ENCODE peak calls at places on chromosomes 11 and 22, in ten cellular contexts. D is GF-D8; W is activated CD4-positive, alpha-beta T cell treated with anti-CD3 and anti-CD28 coated beads, Interleukin-2, amount 50 U/mL, for 1 hour; Q is naive thymus-derived CD8-positive, alpha-beta T cell; E is NAMALWA; K is CD8-positive, alpha-beta T cell; N is NCI-H1092 treated with DMSO at 0.1 percent for 48 hours; T is T-helper 2 cell; B is activated T-cell treated with anti-CD3 and anti-CD28 coated beads, Interleukin-2, amount 50 U/mL, for 4 hours; A is left ventricle myocardium inferior. J is an unnamed sample.

GRCh38 chr11:82967381-82967780 is 65.8 kb downstream of the DDIAS start:
- DNase-seq in W (no peak), N (no peak), D (no peak), E (no peak), Q (no peak), A (no peak), K (no peak), B (no peak), T (no peak), J (no peak)

GRCh38 chr22:37546436-37547248 is 13.6 kb upstream of the CDC42EP1 start:
- DNase-seq in A (peak; percentile 78), Q (no peak), T (no peak), B (no peak), W (no peak), E (no peak), D (no peak), K (no peak), N (no peak), J (no peak)

GRCh38 chr11:119229736-119230135 is 23.6 kb downstream of the CBL start:
- DNase-seq in Q (no peak), N (no peak), B (no peak), E (no peak), K (no peak), A (no peak), T (no peak), D (no peak), W (no peak), J (no peak)

GRCh38 chr11:8338138-8338537 is 74.5 kb upstream of the LMO1 start:
- DNase-seq in T (no peak), N (peak; percentile 17), B (no peak), E (peak; percentile 42), W (no peak), Q (no peak), D (no peak), A (peak; percentile 43), K (no peak), J (peak; percentile 47)

GRCh38 chr11:818396-819128 is at the start of gene PNPLA2:
- DNase-seq in E (no peak), T (no peak), N (no peak), W (no peak), B (no peak), K (no peak), D (no peak), Q (no peak), A (no peak), J (no peak)

GRCh38 chr11:121608545-121609098 is 155.9 kb upstream of the SORL1-AS1 start:
- DNase-seq in T (no peak), D (no peak), K (no peak), B (no peak), W (no peak), E (no peak), A (no peak), Q (no peak), N (no peak), J (no peak)

GRCh38 chr22:50136431-50137047 is 34.0 kb upstream of the PANX2 start:
- DNase-seq in Q (no peak), B (no peak), T (no peak), N (peak; percentile 1), A (no peak), W (no peak), K (no peak), D (no peak), E (no peak), J (no peak)

GRCh38 chr22:25509391-25509791 is 55.1 kb upstream of the GRK3 start:
- DNase-seq in A (no peak), K (no peak), D (no peak), Q (no peak), B (no peak), E (no peak), N (no peak), W (no peak), T (no peak), J (no peak)

GRCh38 chr11:60345489-60345888 is 18.4 kb downstream of the MS4A6E start:
- DNase-seq in D (no peak), N (peak; percentile 13), K (no peak), A (no peak), B (no peak), Q (no peak), W (no peak), E (peak; percentile 59), T (no peak), J (peak; percentile 70)

GRCh38 chr11:71204748-71205664 is 47.4 kb downstream of the SHANK2 start:
- DNase-seq in W (no peak), B (no peak), D (no peak), N (no peak), Q (no peak), T (no peak), A (no peak), K (no peak), E (no peak), J (no peak)

GRCh38 chr11:117606807-117607206 is 190.2 kb downstream of the DSCAML1 start:
- DNase-seq in T (no peak), E (no peak), A (no peak), Q (no peak), N (no peak), D (no peak), B (no peak), K (no peak), W (no peak), J (peak; percentile 55)

GRCh38 chr11:105202844-105203548 is 63.4 kb upstream of the CARD18 start:
- DNase-seq in A (no peak), K (no peak), D (no peak), N (no peak), B (no peak), T (no peak), E (no peak), Q (no peak), W (no peak), J (no peak)

GRCh38 chr11:67423466-67423865 is 4.8 kb upstream of the RPS6KB2 start:
- DNase-seq in T (no peak), A (no peak), N (no peak), W (no peak), Q (no peak), B (no peak), E (no peak), D (no peak), K (no peak), J (no peak)

GRCh38 chr11:18081551-18081950 is 24.3 kb downstream of the SAAL1 start:
- DNase-seq in T (no peak), W (no peak), B (no peak), Q (no peak), A (no peak), E (no peak), N (no peak), D (no peak), K (no peak), J (no peak)

J was measured in GM12865.